ENCODE peak calls at places on chromosomes 5 and 9, in eight cellular contexts. One of them, this sample, is unnamed.

GRCh38 chr5:134003957-134004625 is 684 bp downstream of the VDAC1 start:
- DNase-seq in fibroblast of lung: peak; percentile 53
- DNase-seq in GM23248: peak; percentile 85
- DNase-seq in naive thymus-derived CD4-positive, alpha-beta T cell: peak; percentile 24
- DNase-seq in esophagus squamous epithelium: no peak
- DNase-seq in heart right ventricle: peak; percentile 72
- DNase-seq in transverse colon: peak; percentile 60
- DNase-seq in CD8-positive, alpha-beta memory T cell: peak; percentile 30
- DNase-seq in this sample: peak; percentile 30

GRCh38 chr5:66661149-66661548 is 65.0 kb downstream of the MAST4 start:
- DNase-seq in heart right ventricle: peak; percentile 26
- DNase-seq in fibroblast of lung: peak; percentile 94
- DNase-seq in CD8-positive, alpha-beta memory T cell: no peak
- DNase-seq in GM23248: peak; percentile 87
- DNase-seq in esophagus squamous epithelium: no peak
- DNase-seq in transverse colon: peak; percentile 32
- DNase-seq in naive thymus-derived CD4-positive, alpha-beta T cell: no peak
- DNase-seq in this sample: peak; percentile 91

GRCh38 chr9:26054600-26055516 is 376.6 kb upstream of the TUSC1 start:
- DNase-seq in transverse colon: no peak
- DNase-seq in heart right ventricle: no peak
- DNase-seq in CD8-positive, alpha-beta memory T cell: no peak
- DNase-seq in esophagus squamous epithelium: no peak
- DNase-seq in GM23248: peak; percentile 26
- DNase-seq in fibroblast of lung: peak; percentile 41
- DNase-seq in naive thymus-derived CD4-positive, alpha-beta T cell: no peak
- DNase-seq in this sample: peak; percentile 33

GRCh38 chr5:98314262-98314661 is 459.2 kb upstream of the RGMB start:
- DNase-seq in heart right ventricle: no peak
- DNase-seq in transverse colon: no peak
- DNase-seq in fibroblast of lung: peak; percentile 94
- DNase-seq in esophagus squamous epithelium: no peak
- DNase-seq in naive thymus-derived CD4-positive, alpha-beta T cell: no peak
- DNase-seq in GM23248: peak; percentile 86
- DNase-seq in CD8-positive, alpha-beta memory T cell: no peak
- DNase-seq in this sample: peak; percentile 91

GRCh38 chr5:6510132-6510531 is 61.5 kb downstream of the UBE2QL1 start:
- DNase-seq in esophagus squamous epithelium: no peak
- DNase-seq in heart right ventricle: no peak
- DNase-seq in GM23248: peak; percentile 26
- DNase-seq in transverse colon: no peak
- DNase-seq in naive thymus-derived CD4-positive, alpha-beta T cell: no peak
- DNase-seq in fibroblast of lung: no peak
- DNase-seq in CD8-positive, alpha-beta memory T cell: no peak
- DNase-seq in this sample: peak; percentile 1

GRCh38 chr5:33160871-33161270 is 279.9 kb upstream of the TARS1 start:
- DNase-seq in heart right ventricle: no peak
- DNase-seq in naive thymus-derived CD4-positive, alpha-beta T cell: no peak
- DNase-seq in esophagus squamous epithelium: no peak
- DNase-seq in transverse colon: no peak
- DNase-seq in GM23248: no peak
- DNase-seq in fibroblast of lung: no peak
- DNase-seq in CD8-positive, alpha-beta memory T cell: no peak
- DNase-seq in this sample: no peak

GRCh38 chr5:34652916-34653315 is 3.2 kb upstream of the RAI14 start:
- DNase-seq in fibroblast of lung: peak; percentile 81
- DNase-seq in GM23248: peak; percentile 74
- DNase-seq in naive thymus-derived CD4-positive, alpha-beta T cell: no peak
- DNase-seq in transverse colon: no peak
- DNase-seq in heart right ventricle: no peak
- DNase-seq in esophagus squamous epithelium: no peak
- DNase-seq in CD8-positive, alpha-beta memory T cell: no peak
- DNase-seq in this sample: peak; percentile 76

GRCh38 chr9:8542537-8542936 is 743.0 kb upstream of the DMAC1 start:
- DNase-seq in heart right ventricle: no peak
- DNase-seq in transverse colon: no peak
- DNase-seq in CD8-positive, alpha-beta memory T cell: no peak
- DNase-seq in esophagus squamous epithelium: no peak
- DNase-seq in naive thymus-derived CD4-positive, alpha-beta T cell: no peak
- DNase-seq in GM23248: no peak
- DNase-seq in fibroblast of lung: no peak
- DNase-seq in this sample: no peak

GRCh38 chr9:137772281-137772873 is 105.2 kb upstream of the CACNA1B start:
- DNase-seq in naive thymus-derived CD4-positive, alpha-beta T cell: no peak
- DNase-seq in CD8-positive, alpha-beta memory T cell: no peak
- DNase-seq in GM23248: peak; percentile 5
- DNase-seq in heart right ventricle: no peak
- DNase-seq in transverse colon: no peak
- DNase-seq in esophagus squamous epithelium: no peak
- DNase-seq in fibroblast of lung: no peak
- DNase-seq in this sample: no peak

GRCh38 chr5:134026521-134027202 is 21.9 kb upstream of the VDAC1 start:
- DNase-seq in GM23248: peak; percentile 62
- DNase-seq in fibroblast of lung: peak; percentile 74
- DNase-seq in CD8-positive, alpha-beta memory T cell: peak; percentile 7
- DNase-seq in esophagus squamous epithelium: no peak
- DNase-seq in naive thymus-derived CD4-positive, alpha-beta T cell: peak; percentile 60
- DNase-seq in transverse colon: peak; percentile 75
- DNase-seq in heart right ventricle: peak; percentile 19
- DNase-seq in this sample: peak; percentile 60

GRCh38 chr5:169088032-169088726 is 212.8 kb downstream of the SLIT3 start:
- DNase-seq in GM23248: no peak
- DNase-seq in esophagus squamous epithelium: no peak
- DNase-seq in transverse colon: no peak
- DNase-seq in CD8-positive, alpha-beta memory T cell: no peak
- DNase-seq in fibroblast of lung: no peak
- DNase-seq in naive thymus-derived CD4-positive, alpha-beta T cell: no peak
- DNase-seq in heart right ventricle: no peak
- DNase-seq in this sample: no peak

GRCh38 chr9:9142001-9142400 is 1342.4 kb upstream of the DMAC1 start:
- DNase-seq in naive thymus-derived CD4-positive, alpha-beta T cell: no peak
- DNase-seq in esophagus squamous epithelium: no peak
- DNase-seq in CD8-positive, alpha-beta memory T cell: no peak
- DNase-seq in GM23248: no peak
- DNase-seq in heart right ventricle: no peak
- DNase-seq in transverse colon: no peak
- DNase-seq in fibroblast of lung: no peak
- DNase-seq in this sample: no peak

GRCh38 chr5:167207081-167207480 is 1084.4 kb upstream of the WWC1 start:
- DNase-seq in naive thymus-derived CD4-positive, alpha-beta T cell: no peak
- DNase-seq in CD8-positive, alpha-beta memory T cell: no peak
- DNase-seq in fibroblast of lung: peak; percentile 4
- DNase-seq in esophagus squamous epithelium: no peak
- DNase-seq in transverse colon: no peak
- DNase-seq in heart right ventricle: no peak
- DNase-seq in GM23248: no peak
- DNase-seq in this sample: no peak

GRCh38 chr9:5626727-5627634 is 1.9 kb upstream of the RIC1 start:
- DNase-seq in CD8-positive, alpha-beta memory T cell: no peak
- DNase-seq in esophagus squamous epithelium: no peak
- DNase-seq in naive thymus-derived CD4-positive, alpha-beta T cell: peak; percentile 80
- DNase-seq in GM23248: peak; percentile 87
- DNase-seq in heart right ventricle: peak; percentile 14
- DNase-seq in transverse colon: peak; percentile 28
- DNase-seq in fibroblast of lung: peak; percentile 73
- DNase-seq in this sample: peak; percentile 61

GRCh38 chr5:10338996-10339903 is 14.2 kb upstream of the MARCHF6 start:
- DNase-seq in fibroblast of lung: peak; percentile 59
- DNase-seq in esophagus squamous epithelium: no peak
- DNase-seq in naive thymus-derived CD4-positive, alpha-beta T cell: no peak
- DNase-seq in transverse colon: no peak
- DNase-seq in heart right ventricle: no peak
- DNase-seq in GM23248: no peak
- DNase-seq in CD8-positive, alpha-beta memory T cell: no peak
- DNase-seq in this sample: peak; percentile 47

GRCh38 chr5:178250263-178250662 is 17.7 kb upstream of the PHYKPL start:
- DNase-seq in heart right ventricle: no peak
- DNase-seq in GM23248: no peak
- DNase-seq in fibroblast of lung: no peak
- DNase-seq in naive thymus-derived CD4-positive, alpha-beta T cell: no peak
- DNase-seq in esophagus squamous epithelium: no peak
- DNase-seq in transverse colon: no peak
- DNase-seq in CD8-positive, alpha-beta memory T cell: no peak
- DNase-seq in this sample: no peak
- H3K4me3 ChIP-seq in heart right ventricle: no peak overlapping the region
- H3K4me3 ChIP-seq in GM23248: no peak overlapping the region
- H3K4me3 ChIP-seq in fibroblast of lung: no peak overlapping the region
- H3K4me3 ChIP-seq in naive thymus-derived CD4-positive, alpha-beta T cell: no peak overlapping the region
- H3K4me3 ChIP-seq in esophagus squamous epithelium: no peak overlapping the region
- H3K4me3 ChIP-seq in transverse colon: no peak overlapping the region
- H3K4me3 ChIP-seq in CD8-positive, alpha-beta memory T cell: no peak overlapping the region
- H3K4me3 ChIP-seq in this sample: no peak overlapping the region

DNA sequence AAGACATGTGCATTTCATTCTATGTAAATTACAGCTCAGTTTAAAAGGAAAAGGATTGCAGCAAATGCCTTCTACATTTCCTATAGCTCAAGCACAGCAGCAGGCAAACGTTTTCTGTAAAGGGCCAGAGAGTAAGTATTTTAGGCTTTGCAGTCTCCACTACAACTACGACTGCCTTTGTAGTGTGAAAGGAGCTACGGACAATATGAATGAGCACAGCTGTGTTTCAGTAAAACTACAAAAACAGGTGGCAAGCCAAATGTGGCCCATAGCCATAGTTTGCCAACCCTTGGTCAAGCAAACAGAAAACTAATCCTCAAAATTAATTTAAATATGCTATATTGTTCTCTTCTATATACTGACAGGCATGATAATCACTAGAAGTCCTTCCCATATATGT is 7.2 kb downstream of the PTBP3 start:
- DNase-seq in naive thymus-derived CD4-positive, alpha-beta T cell: no peak
- DNase-seq in heart right ventricle: no peak
- DNase-seq in transverse colon: no peak
- DNase-seq in esophagus squamous epithelium: no peak
- DNase-seq in CD8-positive, alpha-beta memory T cell: no peak
- DNase-seq in fibroblast of lung: no peak
- DNase-seq in GM23248: no peak
- DNase-seq in this sample: no peak
- H3K36me3 ChIP-seq in naive thymus-derived CD4-positive, alpha-beta T cell: no peaks in the 10 kb centered on the region
- H3K36me3 ChIP-seq in heart right ventricle: no peaks in the 10 kb centered on the region
- H3K36me3 ChIP-seq in transverse colon: no peaks in the 10 kb centered on the region
- H3K36me3 ChIP-seq in esophagus squamous epithelium: peaks cover 7% of the 10 kb centered on the region
- H3K36me3 ChIP-seq in CD8-positive, alpha-beta memory T cell: no peaks in the 10 kb centered on the region
- H3K36me3 ChIP-seq in fibroblast of lung: no peaks in the 10 kb centered on the region
- H3K36me3 ChIP-seq in GM23248: no peaks in the 10 kb centered on the region
- H3K36me3 ChIP-seq in this sample: no peaks in the 10 kb centered on the region

DNA sequence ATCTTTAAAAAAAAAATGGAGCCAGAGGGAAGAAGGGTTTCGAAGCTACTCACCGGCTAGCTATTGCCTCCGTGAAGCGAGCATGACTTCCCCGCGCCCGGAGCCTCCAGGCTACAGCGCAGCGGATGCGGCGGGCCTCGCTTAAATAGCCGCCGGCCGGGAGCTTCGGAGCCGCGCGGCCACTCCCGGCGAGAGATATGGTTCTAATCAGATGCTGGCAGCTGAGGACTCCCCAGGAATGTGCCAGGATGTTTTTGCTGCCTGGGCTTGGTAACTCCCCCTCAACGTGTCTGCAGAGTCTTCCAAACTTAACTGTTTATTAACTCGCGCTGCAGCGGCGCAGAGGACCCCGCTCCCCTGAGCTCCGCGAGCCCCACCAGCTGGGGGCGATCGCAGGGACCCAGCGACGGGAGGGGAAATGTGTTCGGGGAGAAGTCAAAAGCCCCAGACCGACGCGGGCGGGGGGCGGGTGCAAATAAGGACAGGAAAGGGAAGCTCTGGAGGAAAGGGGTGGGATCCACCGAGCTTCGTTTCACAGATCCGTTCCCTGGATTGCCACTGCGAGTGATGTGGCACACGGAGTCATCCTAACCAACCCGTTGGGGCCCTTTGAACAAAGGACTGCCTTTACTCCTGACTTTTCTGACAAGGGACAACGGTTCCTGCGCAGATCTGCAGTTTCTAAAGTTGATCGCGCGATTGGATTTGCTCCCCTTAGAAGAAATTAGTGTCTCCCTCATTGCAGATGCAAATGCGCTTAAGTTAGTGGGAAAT is at the start of gene DAB2:
- DNase-seq in esophagus squamous epithelium: peak; percentile 32
- DNase-seq in CD8-positive, alpha-beta memory T cell: peak; percentile 2
- DNase-seq in naive thymus-derived CD4-positive, alpha-beta T cell: peak; percentile 18
- DNase-seq in fibroblast of lung: peak; percentile 97
- DNase-seq in GM23248: peak; percentile 97
- DNase-seq in transverse colon: peak; percentile 78
- DNase-seq in heart right ventricle: peak; percentile 84
- DNase-seq in this sample: peak; percentile 96
- H3K4me1 ChIP-seq in esophagus squamous epithelium: peaks cover 61% of the 10 kb centered on the region
- H3K4me1 ChIP-seq in CD8-positive, alpha-beta memory T cell: peaks cover 4% of the 10 kb centered on the region
- H3K4me1 ChIP-seq in naive thymus-derived CD4-positive, alpha-beta T cell: no peaks in the 10 kb centered on the region
- H3K4me1 ChIP-seq in fibroblast of lung: peaks cover 12% of the 10 kb centered on the region
- H3K4me1 ChIP-seq in GM23248: peaks cover 39% of the 10 kb centered on the region
- H3K4me1 ChIP-seq in transverse colon: peaks cover 24% of the 10 kb centered on the region
- H3K4me1 ChIP-seq in heart right ventricle: peaks cover 53% of the 10 kb centered on the region
- H3K4me1 ChIP-seq in this sample: peaks cover 44% of the 10 kb centered on the region

GRCh38 chr5:92332039-92332438 is 948.9 kb upstream of the ARRDC3 start:
- DNase-seq in GM23248: peak; percentile 65
- DNase-seq in naive thymus-derived CD4-positive, alpha-beta T cell: no peak
- DNase-seq in heart right ventricle: no peak
- DNase-seq in transverse colon: no peak
- DNase-seq in esophagus squamous epithelium: no peak
- DNase-seq in fibroblast of lung: peak; percentile 60
- DNase-seq in CD8-positive, alpha-beta memory T cell: no peak
- DNase-seq in this sample: peak; percentile 57
- H3K4me3 ChIP-seq in GM23248: no peak overlapping the region
- H3K4me3 ChIP-seq in naive thymus-derived CD4-positive, alpha-beta T cell: no peak overlapping the region
- H3K4me3 ChIP-seq in heart right ventricle: no peak overlapping the region
- H3K4me3 ChIP-seq in transverse colon: no peak overlapping the region
- H3K4me3 ChIP-seq in esophagus squamous epithelium: no peak overlapping the region
- H3K4me3 ChIP-seq in fibroblast of lung: no peak overlapping the region
- H3K4me3 ChIP-seq in CD8-positive, alpha-beta memory T cell: no peak overlapping the region
- H3K4me3 ChIP-seq in this sample: no peak overlapping the region